ENCODE peak calls at places on chromosomes 4 and X, in nine cellular contexts. Z, W, N, B, A, S, P, K and H are unnamed samples.

GRCh38 chrX:75781618-75782017 is 3.4 kb downstream of the MAGEE2 start:
- DNase-seq in Z (no peak), W (no peak), N (no peak), B (no peak), A (no peak), S (no peak), P (no peak), K (no peak), H (no peak)

GRCh38 chr4:87560802-87561201 is 31.6 kb upstream of the SPARCL1 start:
- DNase-seq in Z (no peak), W (no peak), N (no peak), B (no peak), A (no peak), S (no peak), P (no peak), K (no peak), H (no peak)

GRCh38 chr4:163400911-163401310 is 57.2 kb downstream of the NPY5R start:
- DNase-seq in Z (no peak), W (no peak), N (no peak), B (no peak), A (no peak), S (no peak), P (no peak), K (no peak), H (no peak)

GRCh38 chr4:81314897-81315470 is 100.0 kb upstream of the PRKG2 start:
- DNase-seq in Z (no peak), W (no peak), N (peak), B (no peak), A (no peak), S (no peak), P (no peak), K (no peak), H (no peak)

GRCh38 chr4:112732142-112732541 is 95.2 kb downstream of the LARP7 start:
- DNase-seq in Z (no peak), W (no peak), N (no peak), B (no peak), A (no peak), S (no peak), P (no peak), K (no peak), H (no peak)

GRCh38 chr4:54897590-54897989 is 227.8 kb downstream of the KDR start:
- DNase-seq in Z (no peak), W (no peak), N (no peak), B (no peak), A (no peak), S (no peak), P (no peak), K (no peak), H (no peak)

GRCh38 chrX:53078943-53079342 is 3.2 kb upstream of the TSPYL2 start:
- DNase-seq in Z (no peak), W (no peak), N (no peak), B (no peak), A (no peak), S (no peak), P (no peak), K (no peak), H (no peak)

GRCh38 chr4:140071806-140072205 is 82.2 kb downstream of the MAML3 start:
- DNase-seq in Z (peak), W (peak), N (no peak), B (no peak), A (no peak), S (peak), P (no peak), K (peak), H (no peak)

GRCh38 chr4:119113033-119113655 is 22.5 kb upstream of the MYOZ2 start:
- DNase-seq in Z (no peak), W (peak), N (peak), B (no peak), A (no peak), S (no peak), P (no peak), K (no peak), H (no peak)

GRCh38 chrX:152806035-152806434 is 24.5 kb downstream of the CETN2 start:
- DNase-seq in Z (no peak), W (no peak), N (no peak), B (no peak), A (no peak), S (no peak), P (no peak), K (no peak), H (no peak)

GRCh38 chr4:58809366-58809765 is 1699.2 kb upstream of the IGFBP7 start:
- DNase-seq in Z (no peak), W (no peak), N (peak), B (no peak), A (no peak), S (no peak), P (no peak), K (no peak), H (no peak)

GRCh38 chr4:123102897-123103489 is 180.6 kb upstream of the NUDT6 start:
- DNase-seq in Z (no peak), W (peak), N (peak), B (peak), A (no peak), S (no peak), P (no peak), K (no peak), H (no peak)

GRCh38 chr4:44522761-44523445 is 74.3 kb upstream of the KCTD8 start:
- DNase-seq in Z (no peak), W (no peak), N (peak), B (no peak), A (no peak), S (no peak), P (no peak), K (no peak), H (no peak)

GRCh38 chr4:38948551-38948950 is 80.9 kb downstream of the FAM114A1 start:
- DNase-seq in Z (no peak), W (peak), N (peak), B (no peak), A (no peak), S (no peak), P (no peak), K (no peak), H (no peak)

GRCh38 chrX:9890541-9891200 is 76.5 kb upstream of the CLDN34 start:
- DNase-seq in Z (no peak), W (no peak), N (no peak), B (no peak), A (no peak), S (no peak), P (no peak), K (no peak), H (no peak)

GRCh38 chrX:40266490-40267333 is 169.0 kb upstream of the BCOR start:
- DNase-seq in Z (peak), W (peak), N (peak), B (peak), A (peak), S (peak), P (peak), K (peak), H (peak)

GRCh38 chrX:111100191-111100590 is 4.2 kb downstream of the PAK3 start:
- DNase-seq in Z (no peak), W (peak), N (peak), B (peak), A (no peak), S (no peak), P (peak), K (no peak), H (peak)

GRCh38 chrX:43003939-43004338 is 226.0 kb upstream of the PPP1R2C start:
- DNase-seq in Z (no peak), W (no peak), N (no peak), B (no peak), A (no peak), S (no peak), P (no peak), K (no peak), H (no peak)

GRCh38 chr4:4574052-4574451 is 32.2 kb upstream of the STX18 start:
- DNase-seq in Z (no peak), W (no peak), N (no peak), B (no peak), A (no peak), S (no peak), P (no peak), K (no peak), H (no peak)

GRCh38 chr4:48454591-48454990 is 28.6 kb upstream of the SLC10A4 start:
- DNase-seq in Z (no peak), W (no peak), N (no peak), B (no peak), A (no peak), S (no peak), P (no peak), K (no peak), H (no peak)

GRCh38 chrX:47991263-47992092 is 12.3 kb downstream of the ZNF182 start:
- DNase-seq in Z (no peak), W (no peak), N (peak), B (no peak), A (no peak), S (no peak), P (no peak), K (peak), H (no peak)

GRCh38 chr4:184812181-184812542 is 13.6 kb downstream of the ACSL1 start:
- DNase-seq in Z (no peak), W (peak), N (no peak), B (no peak), A (no peak), S (no peak), P (no peak), K (no peak), H (no peak)

GRCh38 chr4:128635141-128635911 is 174.2 kb upstream of the JADE1 start:
- DNase-seq in Z (no peak), W (peak), N (no peak), B (no peak), A (peak), S (no peak), P (no peak), K (no peak), H (no peak)

GRCh38 chr4:168509786-168510185 is 12.9 kb downstream of the PALLD start:
- DNase-seq in Z (no peak), W (no peak), N (peak), B (no peak), A (no peak), S (no peak), P (no peak), K (peak), H (no peak)

GRCh38 chrX:11611161-11611560 is 54.6 kb downstream of the ARHGAP6 start:
- DNase-seq in Z (no peak), W (no peak), N (no peak), B (no peak), A (no peak), S (no peak), P (no peak), K (no peak), H (no peak)

GRCh38 chrX:3576886-3577516 is 136.4 kb downstream of the PRKX start:
- DNase-seq in Z (no peak), W (no peak), N (no peak), B (peak), A (no peak), S (no peak), P (no peak), K (no peak), H (no peak)

GRCh38 chr4:46389301-46389761 is 597 bp downstream of the GABRA2 start:
- DNase-seq in Z (no peak), W (no peak), N (peak), B (no peak), A (no peak), S (no peak), P (no peak), K (no peak), H (no peak)

GRCh38 chr4:127214001-127214400 is 418.8 kb upstream of the INTU start:
- DNase-seq in Z (no peak), W (no peak), N (no peak), B (no peak), A (no peak), S (no peak), P (no peak), K (no peak), H (no peak)

GRCh38 chr4:83378426-83378825 is 43.8 kb upstream of the HPSE start:
- DNase-seq in Z (no peak), W (no peak), N (no peak), B (no peak), A (no peak), S (no peak), P (peak), K (peak), H (no peak)

GRCh38 chrX:83419030-83419792 is 88.9 kb upstream of the POU3F4 start:
- DNase-seq in Z (no peak), W (no peak), N (no peak), B (no peak), A (no peak), S (no peak), P (no peak), K (no peak), H (peak)

GRCh38 chr4:176187610-176188009 is 7.8 kb downstream of the SPATA4 start:
- DNase-seq in Z (no peak), W (no peak), N (peak), B (no peak), A (no peak), S (no peak), P (no peak), K (no peak), H (no peak)

GRCh38 chrX:45527834-45528233 is 327.2 kb upstream of the DIPK2B start:
- DNase-seq in Z (no peak), W (no peak), N (no peak), B (no peak), A (no peak), S (no peak), P (no peak), K (no peak), H (no peak)

GRCh38 chrX:69503228-69503834 is 795 bp upstream of the NALF2 start:
- DNase-seq in Z (no peak), W (no peak), N (peak), B (peak), A (no peak), S (no peak), P (peak), K (peak), H (no peak)

GRCh38 chrX:87572911-87573310 is 55.3 kb downstream of the KLHL4 start:
- DNase-seq in Z (no peak), W (no peak), N (no peak), B (no peak), A (no peak), S (no peak), P (no peak), K (no peak), H (no peak)

GRCh38 chrX:68287419-68287818 is 145.9 kb downstream of the OPHN1 start:
- DNase-seq in Z (no peak), W (no peak), N (no peak), B (no peak), A (no peak), S (no peak), P (no peak), K (no peak), H (no peak)

GRCh38 chr4:140427919-140428471 is 547 bp upstream of the CLGN start:
- DNase-seq in Z (no peak), W (no peak), N (no peak), B (no peak), A (no peak), S (no peak), P (peak), K (no peak), H (no peak)

GRCh38 chr4:145061325-145061920 is 36.6 kb downstream of the ANAPC10 start:
- DNase-seq in Z (no peak), W (peak), N (peak), B (peak), A (no peak), S (no peak), P (peak), K (no peak), H (no peak)

GRCh38 chr4:5654791-5655190 is 53.6 kb downstream of the EVC2 start:
- DNase-seq in Z (no peak), W (no peak), N (no peak), B (peak), A (no peak), S (no peak), P (no peak), K (no peak), H (no peak)

GRCh38 chr4:89064848-89065247 is 7.9 kb upstream of the FAM13A start:
- DNase-seq in Z (no peak), W (no peak), N (peak), B (no peak), A (no peak), S (no peak), P (no peak), K (no peak), H (no peak)